ENCODE peak calls at places on chromosome 13, in four cellular contexts. F, J, G and A are unnamed samples.
A peak's percentile ranks its signal among the peaks of the same experiment; 100 is the strongest.

GRCh38 chr13:63436288-63436687 is 2020.6 kb upstream of the PCDH20 start:
- DNase-seq in J (no peak), F (no peak), G (no peak), A (no peak)

GRCh38 chr13:46124967-46125933 is 20.4 kb upstream of the CPB2 start:
- DNase-seq in J (no peak), G (no peak), F (no peak), A (no peak)

GRCh38 chr13:27500806-27501534 is 50.6 kb upstream of the MTIF3 start:
- DNase-seq in F (no peak), G (no peak), J (no peak), A (no peak)

GRCh38 chr13:71789952-71790351 is 77.1 kb downstream of the DACH1 start:
- DNase-seq in G (no peak), J (no peak), F (no peak), A (no peak)

GRCh38 chr13:27026396-27026795 is 145.2 kb downstream of the USP12 start:
- DNase-seq in J (no peak), G (no peak), F (no peak), A (no peak)

GRCh38 chr13:99033814-99034213 is 56.0 kb upstream of the DOCK9 start:
- DNase-seq in J (no peak), G (no peak), F (no peak), A (no peak)

GRCh38 chr13:44308352-44308751 is 65.3 kb upstream of the SERP2 start:
- DNase-seq in G (no peak), F (no peak), J (no peak), A (no peak)

GRCh38 chr13:77548095-77548494 is 12.6 kb downstream of the SCEL start:
- DNase-seq in F (no peak), G (no peak), J (no peak), A (no peak)

GRCh38 chr13:48319458-48320395 is 16.2 kb downstream of the RB1 start:
- DNase-seq in F (no peak), G (no peak), J (no peak), A (no peak)

GRCh38 chr13:33678084-33678483 is 139.9 kb upstream of the RFC3 start:
- DNase-seq in F (no peak), G (no peak), J (no peak), A (no peak)

GRCh38 chr13:60756306-60756705 is 359.3 kb downstream of the TDRD3 start:
- DNase-seq in G (no peak), J (no peak), F (no peak), A (no peak)

GRCh38 chr13:39612023-39612637 is 9.1 kb upstream of the LHFPL6 start:
- DNase-seq in F (peak; percentile 55), G (peak; percentile 65), J (peak; percentile 45), A (peak; percentile 5)

GRCh38 chr13:44768233-44768632 is 192.1 kb upstream of the TSC22D1 start:
- DNase-seq in F (no peak), J (no peak), G (no peak), A (no peak)

GRCh38 chr13:88979465-88980180 is 1308.5 kb downstream of the SLITRK5 start:
- DNase-seq in J (no peak), G (peak; percentile 1), F (no peak), A (no peak)

GRCh38 chr13:66933994-66934393 is 296.1 kb downstream of the PCDH9 start:
- DNase-seq in F (peak; percentile 94), J (no peak), G (no peak), A (no peak)

GRCh38 chr13:35855531-35856019 is 275.6 kb downstream of the DCLK1 start:
- DNase-seq in F (peak; percentile 31), G (peak; percentile 51), J (no peak), A (peak; percentile 34)

GRCh38 chr13:38301236-38301635 is 48.4 kb upstream of the UFM1 start:
- DNase-seq in J (no peak), G (no peak), F (no peak), A (no peak)

GRCh38 chr13:48876289-48876688 is 99.4 kb upstream of the FNDC3A start:
- DNase-seq in J (no peak), G (no peak), F (no peak), A (no peak)

GRCh38 chr13:25973576-25973975 is 78.2 kb downstream of the SHISA2 start:
- DNase-seq in J (no peak), G (no peak), F (no peak), A (no peak)

GRCh38 chr13:62706035-62706434 is 1290.4 kb upstream of the PCDH20 start:
- DNase-seq in J (no peak), F (no peak), G (no peak), A (no peak)

GRCh38 chr13:73339086-73339485 is 280.3 kb downstream of the KLF5 start:
- DNase-seq in J (no peak), F (no peak), G (no peak), A (no peak)

GRCh38 chr13:97125051-97125809 is 96.9 kb upstream of the MBNL2 start:
- DNase-seq in F (peak; percentile 41), J (no peak), G (no peak), A (peak; percentile 44)

GRCh38 chr13:78719367-78719766 is 60.4 kb upstream of the OBI1 start:
- DNase-seq in J (no peak), G (no peak), F (no peak), A (no peak)

GRCh38 chr13:73169971-73170370 is 111.2 kb downstream of the KLF5 start:
- DNase-seq in F (no peak), G (no peak), J (no peak), A (no peak)

GRCh38 chr13:20192470-20193141 is at the start of gene GJB2:
- DNase-seq in G (no peak), F (no peak), J (no peak), A (no peak)

GRCh38 chr13:52994051-52994450 is 34.6 kb upstream of the OLFM4 start:
- DNase-seq in G (no peak), F (no peak), J (no peak), A (no peak)

GRCh38 chr13:71483733-71484132 is 383.3 kb downstream of the DACH1 start:
- DNase-seq in J (no peak), F (no peak), G (no peak), A (no peak)

GRCh38 chr13:99165753-99166587 is 34.7 kb upstream of the UBAC2 start:
- DNase-seq in G (no peak), J (no peak), F (no peak), A (no peak)

GRCh38 chr13:46899801-46900200 is 2.9 kb upstream of the HTR2A start:
- DNase-seq in F (no peak), G (no peak), J (no peak), A (peak; percentile 33)

GRCh38 chr13:106275441-106276032 is 259.9 kb downstream of the EFNB2 start:
- DNase-seq in F (no peak), G (no peak), J (no peak), A (no peak)

GRCh38 chr13:114272977-114273376 is 8.4 kb upstream of the UPF3A start:
- DNase-seq in G (no peak), J (no peak), F (no peak), A (no peak)

GRCh38 chr13:37345869-37346268 is 240.4 kb upstream of the CSNK1A1L start:
- DNase-seq in F (no peak), J (no peak), G (no peak), A (no peak)

GRCh38 chr13:21361706-21362105 is 97.4 kb downstream of the ZDHHC20 start:
- DNase-seq in F (no peak), J (no peak), G (no peak), A (no peak)

GRCh38 chr13:30943881-30944280 is 11.4 kb downstream of the TEX26 start:
- DNase-seq in F (no peak), G (no peak), J (no peak), A (no peak)

GRCh38 chr13:59384154-59384553 is 779.6 kb downstream of the DIAPH3 start:
- DNase-seq in F (no peak), G (no peak), J (no peak), A (no peak)

GRCh38 chr13:23541221-23541620 is 29.0 kb upstream of the TNFRSF19 start:
- DNase-seq in J (no peak), G (no peak), F (no peak), A (no peak)

GRCh38 chr13:112977525-112977924 is 8.5 kb downstream of the MCF2L start:
- DNase-seq in J (no peak), F (no peak), G (no peak), A (no peak)
- H3K27ac ChIP-seq in J (no peak overlapping the region), F (no peak overlapping the region), G (no peak overlapping the region), A (no peak overlapping the region)

GRCh38 chr13:110436786-110437370 is 124.6 kb downstream of the RAB20 start:
- DNase-seq in F (no peak), J (no peak), G (no peak), A (no peak)
- H3K27ac ChIP-seq in F (no peak overlapping the region), J (no peak overlapping the region), G (no peak overlapping the region), A (no peak overlapping the region)

GRCh38 chr13:50276550-50276949 is 261.3 kb downstream of the KCNRG start:
- DNase-seq in F (no peak), G (no peak), J (no peak), A (no peak)
- H3K27ac ChIP-seq in F (no peak overlapping the region), G (no peak overlapping the region), J (no peak overlapping the region), A (no peak overlapping the region)

DNA sequence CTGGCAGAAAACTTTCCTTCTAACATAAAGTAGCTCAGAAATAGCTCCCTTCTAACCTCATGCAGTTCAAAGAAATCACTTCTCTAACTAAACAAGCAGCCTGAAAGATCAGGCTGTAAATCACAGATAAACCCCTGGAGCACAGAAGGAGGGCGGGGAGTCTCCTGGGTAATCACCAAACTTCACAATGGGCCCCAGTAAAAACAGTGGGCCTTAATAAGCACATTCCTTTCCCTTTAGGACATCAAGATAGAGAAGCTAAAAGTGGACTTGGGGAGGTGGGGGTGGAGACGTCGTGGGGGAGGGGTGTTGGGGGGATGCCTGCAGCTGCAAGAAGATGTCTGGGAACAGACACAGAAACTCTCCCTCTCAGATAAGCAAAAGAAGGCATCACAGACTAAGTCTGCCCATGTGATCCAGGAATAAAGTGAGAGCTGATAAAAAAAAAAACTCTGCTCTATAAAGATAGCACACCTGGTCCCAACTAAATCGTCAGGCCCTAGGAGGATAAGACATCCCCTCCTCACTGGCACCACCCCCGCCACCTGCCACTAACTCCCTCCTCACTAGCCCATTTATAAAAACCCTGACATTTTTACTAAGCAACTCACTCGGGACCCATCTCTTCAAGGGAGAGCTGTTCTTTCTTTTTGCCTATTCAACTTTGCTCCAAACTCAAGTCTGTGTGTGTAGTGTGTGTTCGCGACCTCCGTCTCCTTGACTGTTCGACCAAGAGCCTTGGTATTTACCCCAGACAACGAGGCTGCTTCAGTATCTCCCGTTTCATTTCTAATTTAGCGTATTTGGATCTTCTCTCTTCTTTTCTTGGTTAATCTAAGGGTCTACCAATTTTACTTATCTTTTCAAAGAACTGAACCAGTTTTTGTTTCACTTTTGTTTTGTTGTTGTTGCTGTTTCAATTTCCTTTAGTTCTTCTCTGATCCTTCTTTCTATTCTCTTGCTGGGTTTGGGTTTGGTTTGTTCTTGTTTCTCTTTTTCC is 31.7 kb downstream of the DNAJC15 start:
- DNase-seq in J (no peak), F (peak; percentile 10), G (no peak), A (no peak)
- H3K27ac ChIP-seq in J (peak overlapping the region; percentile 75), F (peak overlapping the region; percentile 65), G (peak overlapping the region; percentile 96), A (peak overlapping the region; percentile 60)

GRCh38 chr13:95485045-95485517 is 67.4 kb upstream of the CLDN10 start:
- DNase-seq in J (no peak), G (no peak), F (peak; percentile 34), A (no peak)
- H3K27ac ChIP-seq in J (no peak overlapping the region), G (no peak overlapping the region), F (no peak overlapping the region), A (no peak overlapping the region)